ENCODE peak calls at places on chromosome 11, in six cellular contexts. I is fibroblast of mammary gland, C is A172, V is NCI-H2029 treated with DMSO at 0.1 percent for 48 hours, R is GF-D8, F is cardiac fibroblast. S is an unnamed sample.

GRCh38 chr11:27118371-27118770 is 77.8 kb downstream of the BBOX1 start:
- DNase-seq in I (peak), C (no peak), V (no peak), R (no peak), F (no peak), S (no peak)

GRCh38 chr11:75141166-75141565 is 9.7 kb upstream of the SLCO2B1 start:
- DNase-seq in I (no peak), C (no peak), V (no peak), R (no peak), F (no peak), S (no peak)

GRCh38 chr11:44637477-44637876 is 72.0 kb downstream of the CD82 start:
- DNase-seq in I (peak), C (no peak), V (no peak), R (no peak), F (no peak), S (peak)

GRCh38 chr11:130478204-130478701 is 29.8 kb downstream of the ADAMTS15 start:
- DNase-seq in I (peak), C (peak), V (no peak), R (no peak), F (peak), S (no peak)

GRCh38 chr11:118497831-118498230 is 29.4 kb upstream of the TTC36 start:
- DNase-seq in I (peak), C (peak), V (no peak), R (no peak), F (peak), S (no peak)

GRCh38 chr11:70034740-70035365 is 43.3 kb upstream of the ANO1 start:
- DNase-seq in I (no peak), C (no peak), V (no peak), R (no peak), F (no peak), S (no peak)

GRCh38 chr11:9861860-9862725 is 198.2 kb downstream of the SWAP70 start:
- DNase-seq in I (peak), C (peak), V (peak), R (peak), F (peak), S (peak)

GRCh38 chr11:116136987-116137674 is 632.9 kb upstream of the CADM1 start:
- DNase-seq in I (no peak), C (no peak), V (no peak), R (no peak), F (no peak), S (no peak)

GRCh38 chr11:1937616-1938342 is 9.4 kb upstream of the MRPL23 start:
- DNase-seq in I (no peak), C (no peak), V (no peak), R (no peak), F (no peak), S (no peak)

S was measured in MV-4-11.